ENCODE peak calls at places on chromosomes 11 and 22, in four cellular contexts. V is GM23338; P is effector memory CD4-positive, alpha-beta T cell; Y is AG04450. H is an unnamed sample.

GRCh38 chr11:59076876-59077571 is 9.1 kb upstream of the GLYATL1B start:
- DNase-seq in V (no peak), P (no peak), Y (no peak), H (no peak)

GRCh38 chr11:2525941-2526807 is 81.4 kb downstream of the KCNQ1 start:
- DNase-seq in V (no peak), P (no peak), Y (no peak), H (no peak)

GRCh38 chr11:60891103-60891741 is 15.2 kb downstream of the PRPF19 start:
- DNase-seq in V (no peak), P (no peak), Y (no peak), H (no peak)

GRCh38 chr11:47328449-47329390 is 23.8 kb downstream of the MYBPC3 start:
- DNase-seq in V (no peak), P (no peak), Y (no peak), H (no peak)

GRCh38 chr11:31810779-31811647 is at the start of gene PAX6:
- DNase-seq in V (peak), P (no peak), Y (no peak), H (no peak)

GRCh38 chr11:46543564-46543963 is 50.3 kb downstream of the AMBRA1 start:
- DNase-seq in V (no peak), P (no peak), Y (no peak), H (no peak)

GRCh38 chr11:8384199-8384821 is 120.6 kb upstream of the LMO1 start:
- DNase-seq in V (peak), P (no peak), Y (no peak), H (no peak)

GRCh38 chr11:70647188-70648166 is 249.1 kb downstream of the CTTN start:
- DNase-seq in V (peak), P (no peak), Y (no peak), H (no peak)

GRCh38 chr11:74442601-74443000 is 24.7 kb downstream of the KCNE3 start:
- DNase-seq in V (no peak), P (no peak), Y (no peak), H (no peak)

GRCh38 chr11:23236846-23237550 is 376.7 kb upstream of the CCDC179 start:
- DNase-seq in V (no peak), P (no peak), Y (peak), H (no peak)

GRCh38 chr11:131095501-131096185 is 179.4 kb upstream of the SNX19 start:
- DNase-seq in V (peak), P (no peak), Y (no peak), H (no peak)

GRCh38 chr11:73995731-73996130 is 13.1 kb upstream of the UCP2 start:
- DNase-seq in V (no peak), P (no peak), Y (no peak), H (no peak)

GRCh38 chr11:64238076-64238475 is 2.8 kb upstream of the FKBP2 start:
- DNase-seq in V (no peak), P (no peak), Y (no peak), H (no peak)

GRCh38 chr11:111975076-111975806 is 38.1 kb downstream of the DIXDC1 start:
- DNase-seq in V (no peak), P (no peak), Y (no peak), H (no peak)

GRCh38 chr22:45376009-45376408 is 37.4 kb downstream of the SMC1B start:
- DNase-seq in V (no peak), P (no peak), Y (no peak), H (no peak)

GRCh38 chr11:80031014-80031565 is 590.3 kb upstream of the TENM4 start:
- DNase-seq in V (no peak), P (no peak), Y (no peak), H (no peak)

GRCh38 chr22:21642584-21643448 is 714 bp downstream of the SDF2L1 start:
- DNase-seq in V (peak), P (no peak), Y (no peak), H (no peak)

GRCh38 chr22:31329453-31330215 is 16.5 kb downstream of the PATZ1 start:
- DNase-seq in V (no peak), P (no peak), Y (no peak), H (no peak)

GRCh38 chr11:27783701-27784355 is 83.6 kb upstream of the BDNF start:
- DNase-seq in V (no peak), P (no peak), Y (no peak), H (no peak)

GRCh38 chr11:3200388-3201111 is 18.1 kb downstream of the MRGPRG start:
- DNase-seq in V (no peak), P (no peak), Y (no peak), H (no peak)

GRCh38 chr11:17498475-17498874 is 21.8 kb upstream of the ABCC8 start:
- DNase-seq in V (peak), P (no peak), Y (no peak), H (no peak)

GRCh38 chr11:36729765-36730164 is 131.7 kb upstream of the RAG2 start:
- DNase-seq in V (no peak), P (no peak), Y (no peak), H (no peak)

GRCh38 chr11:129639300-129639699 is 176.3 kb upstream of the TMEM45B start:
- DNase-seq in V (no peak), P (no peak), Y (peak), H (no peak)

GRCh38 chr22:40000171-40000570 is 5.4 kb downstream of the FAM83F start:
- DNase-seq in V (no peak), P (no peak), Y (no peak), H (no peak)

GRCh38 chr11:9092846-9093778 is 1.7 kb upstream of the SCUBE2 start:
- DNase-seq in V (no peak), P (no peak), Y (no peak), H (no peak)

GRCh38 chr11:127474735-127475134 is 474.2 kb upstream of the KIRREL3 start:
- DNase-seq in V (no peak), P (no peak), Y (no peak), H (no peak)

GRCh38 chr11:85955531-85955930 is 100.3 kb downstream of the CCDC83 start:
- DNase-seq in V (no peak), P (no peak), Y (peak), H (no peak)

GRCh38 chr11:125343732-125344131 is 152.3 kb downstream of the FEZ1 start:
- DNase-seq in V (peak), P (no peak), Y (no peak), H (no peak)

GRCh38 chr11:96309001-96309642 is 33.9 kb downstream of the MAML2 start:
- DNase-seq in V (no peak), P (no peak), Y (no peak), H (no peak)

GRCh38 chr22:45548991-45549736 is 46.5 kb downstream of the FBLN1 start:
- DNase-seq in V (peak), P (no peak), Y (peak), H (no peak)

GRCh38 chr22:48885271-48885918 is 942.3 kb downstream of the BRD1 start:
- DNase-seq in V (no peak), P (no peak), Y (no peak), H (no peak)

GRCh38 chr11:70521475-70522260 is 123.3 kb downstream of the CTTN start:
- DNase-seq in V (no peak), P (no peak), Y (no peak), H (peak)

GRCh38 chr22:32528984-32529982 is 54.7 kb downstream of the FBXO7 start:
- DNase-seq in V (peak), P (peak), Y (peak), H (peak)

GRCh38 chr11:57658023-57658361 is 430 bp downstream of the CLP1 start:
- DNase-seq in V (peak), P (no peak), Y (no peak), H (no peak)

GRCh38 chr11:118633979-118634378 is 26.6 kb downstream of the PHLDB1 start:
- DNase-seq in V (no peak), P (no peak), Y (no peak), H (peak)
- H3K27ac ChIP-seq in V (peak), P (no peak), Y (peak), H (peak)

DNA sequence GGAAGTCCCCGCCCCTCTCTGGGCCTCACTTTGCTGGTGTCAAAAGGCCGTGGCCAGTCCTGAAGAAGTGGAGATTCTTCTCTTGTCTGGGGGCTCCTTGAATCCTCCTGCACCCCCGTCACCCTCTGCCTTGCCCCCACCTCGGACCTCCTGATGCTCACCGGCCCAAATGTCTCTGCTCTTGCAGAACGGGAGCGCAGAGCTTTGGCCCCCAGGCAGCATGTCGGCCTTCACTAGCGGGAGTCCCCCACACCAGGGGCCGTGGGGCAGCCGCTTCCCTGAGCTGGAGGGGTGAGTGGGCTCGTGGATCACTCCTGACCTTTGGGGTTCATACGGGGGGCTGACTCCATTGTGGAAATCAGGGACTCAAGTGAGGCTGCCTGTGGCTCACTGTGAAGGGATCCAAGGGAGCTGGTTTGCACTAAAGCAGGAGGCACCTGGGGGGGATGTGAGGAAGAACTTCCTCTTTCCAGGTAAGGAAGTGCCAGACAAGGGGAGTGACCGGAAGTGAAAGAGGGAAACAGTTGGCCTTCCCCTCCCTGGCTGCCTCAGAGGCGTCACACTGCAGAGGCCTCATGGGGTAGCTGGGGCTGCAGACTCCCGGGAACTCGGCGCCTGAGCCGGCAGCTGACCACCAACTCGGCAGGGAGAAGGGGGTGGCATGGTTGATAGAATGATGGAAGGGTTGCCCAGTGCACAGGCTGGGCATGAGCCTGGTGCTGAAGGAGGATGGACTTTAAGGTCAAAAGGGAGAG is 23.1 kb downstream of the CSF2RB start:
- DNase-seq in V (no peak), P (no peak), Y (no peak), H (no peak)
- H3K27ac ChIP-seq in V (no peak), P (no peak), Y (no peak), H (no peak)

GRCh38 chr11:66881927-66882452 is 25.1 kb downstream of the LRFN4 start:
- DNase-seq in V (no peak), P (no peak), Y (no peak), H (peak)
- H3K27ac ChIP-seq in V (no peak), P (no peak), Y (no peak), H (peak)

GRCh38 chr11:69027704-69028372 is 14.8 kb upstream of the MRGPRF start:
- DNase-seq in V (no peak), P (no peak), Y (no peak), H (no peak)
- H3K27ac ChIP-seq in V (no peak), P (no peak), Y (no peak), H (no peak)

GRCh38 chr11:20090654-20091374 is 69.5 kb downstream of the DBX1 start:
- DNase-seq in V (no peak), P (no peak), Y (no peak), H (no peak)
- H3K27ac ChIP-seq in V (no peak), P (no peak), Y (no peak), H (no peak)

GRCh38 chr11:102762414-102762813 is 18.0 kb downstream of the MMP10 start:
- DNase-seq in V (no peak), P (no peak), Y (no peak), H (no peak)
- H3K27ac ChIP-seq in V (no peak), P (no peak), Y (no peak), H (no peak)

GRCh38 chr11:110094298-110095073 is 1.3 kb downstream of the ZC3H12C start:
- DNase-seq in V (no peak), P (no peak), Y (no peak), H (no peak)

GRCh38 chr11:110093407-110094297 is 460 bp downstream of the ZC3H12C start:
- DNase-seq in V (peak), P (no peak), Y (no peak), H (peak)

GRCh38 chr11:110090466-110091026 is 2.6 kb upstream of the ZC3H12C start:
- DNase-seq in V (no peak), P (no peak), Y (no peak), H (no peak)

GRCh38 chr11:110091995-110092576 is 1.1 kb upstream of the ZC3H12C start:
- DNase-seq in V (peak), P (no peak), Y (no peak), H (no peak)

DNA sequence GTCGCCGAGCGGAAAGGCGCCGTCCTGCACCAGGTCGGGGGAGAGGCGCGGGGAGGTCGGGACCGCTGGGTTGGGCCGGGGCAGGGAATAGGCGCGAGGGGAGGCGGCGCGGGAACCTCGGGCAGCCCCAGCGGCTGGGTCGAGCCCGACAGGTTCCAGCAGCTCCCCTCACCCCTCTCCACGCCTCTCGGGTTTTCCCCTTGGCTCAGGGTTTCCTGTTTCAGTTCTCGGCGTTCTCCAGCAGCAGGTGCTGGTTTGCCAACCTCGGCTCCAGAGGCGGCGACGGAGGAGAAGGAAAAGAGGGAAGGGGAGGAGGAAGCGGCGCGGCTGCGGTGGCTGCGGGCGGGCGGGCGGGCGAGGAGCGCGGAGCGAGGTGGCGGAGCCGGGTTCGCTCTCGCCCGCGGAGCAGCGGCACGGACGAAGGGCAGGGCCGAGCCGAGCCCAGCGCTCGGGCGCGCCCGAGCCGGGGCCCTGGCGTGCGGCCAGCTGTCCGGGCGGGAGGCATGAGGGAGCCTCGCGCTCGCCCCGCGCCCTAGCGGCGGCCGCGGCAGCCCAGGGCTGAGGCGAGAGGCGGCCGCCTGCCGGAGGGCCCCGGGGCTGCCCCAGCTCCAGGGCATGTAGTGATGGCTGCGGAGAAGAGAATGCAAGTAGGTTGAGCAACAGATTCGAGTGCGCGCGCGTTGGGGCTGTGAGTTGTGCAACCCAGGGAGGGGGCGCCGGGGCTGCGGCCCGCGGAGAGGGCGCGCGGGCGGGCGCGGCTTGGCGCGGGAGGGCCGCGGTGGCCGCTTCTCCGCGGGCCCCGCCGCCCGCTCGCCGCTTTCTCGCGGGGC is at the start of gene ZC3H12C:
- DNase-seq in V (peak), P (no peak), Y (peak), H (peak)
- H3K27ac ChIP-seq in V (no peak), P (no peak), Y (peak), H (peak)